ENCODE peak calls at places on chromosomes 11 and 22, in nine cellular contexts. One of them, this sample, is unnamed.

GRCh38 chr11:59865031-59865430 is 1.3 kb downstream of the TCN1 start:
- DNase-seq in HFF-Myc: no peak
- DNase-seq in fibroblast of pulmonary artery: peak; percentile 69
- DNase-seq in CD8-positive, alpha-beta T cell: no peak
- DNase-seq in OCI-LY7: no peak
- DNase-seq in heart left ventricle: no peak
- DNase-seq in A549: no peak
- DNase-seq in RWPE1: no peak
- DNase-seq in body of pancreas: no peak
- DNase-seq in this sample: no peak

GRCh38 chr22:34414467-34415440 is 494.5 kb upstream of the LARGE1 start:
- DNase-seq in HFF-Myc: peak; percentile 3
- DNase-seq in fibroblast of pulmonary artery: peak; percentile 1
- DNase-seq in CD8-positive, alpha-beta T cell: no peak
- DNase-seq in OCI-LY7: peak; percentile 69
- DNase-seq in heart left ventricle: no peak
- DNase-seq in A549: peak; percentile 66
- DNase-seq in RWPE1: peak; percentile 1
- DNase-seq in body of pancreas: peak; percentile 48
- DNase-seq in this sample: no peak

GRCh38 chr11:94780432-94780831 is 12.3 kb downstream of the AMOTL1 start:
- DNase-seq in HFF-Myc: no peak
- DNase-seq in fibroblast of pulmonary artery: no peak
- DNase-seq in CD8-positive, alpha-beta T cell: no peak
- DNase-seq in OCI-LY7: no peak
- DNase-seq in heart left ventricle: no peak
- DNase-seq in A549: no peak
- DNase-seq in RWPE1: no peak
- DNase-seq in body of pancreas: no peak
- DNase-seq in this sample: no peak

GRCh38 chr11:74702383-74703007 is 28.7 kb downstream of the CHRDL2 start:
- DNase-seq in HFF-Myc: peak; percentile 48
- DNase-seq in fibroblast of pulmonary artery: peak; percentile 79
- DNase-seq in CD8-positive, alpha-beta T cell: peak; percentile 38
- DNase-seq in OCI-LY7: peak; percentile 63
- DNase-seq in heart left ventricle: peak; percentile 60
- DNase-seq in A549: peak; percentile 75
- DNase-seq in RWPE1: peak; percentile 72
- DNase-seq in body of pancreas: peak; percentile 71
- DNase-seq in this sample: no peak

GRCh38 chr11:121067912-121068652 is 33.0 kb upstream of the TECTA start:
- DNase-seq in HFF-Myc: no peak
- DNase-seq in fibroblast of pulmonary artery: no peak
- DNase-seq in CD8-positive, alpha-beta T cell: no peak
- DNase-seq in OCI-LY7: no peak
- DNase-seq in heart left ventricle: no peak
- DNase-seq in A549: no peak
- DNase-seq in RWPE1: no peak
- DNase-seq in body of pancreas: no peak
- DNase-seq in this sample: no peak

GRCh38 chr22:26342719-26343449 is 86.2 kb upstream of the ASPHD2 start:
- DNase-seq in HFF-Myc: no peak
- DNase-seq in fibroblast of pulmonary artery: no peak
- DNase-seq in CD8-positive, alpha-beta T cell: no peak
- DNase-seq in OCI-LY7: no peak
- DNase-seq in heart left ventricle: no peak
- DNase-seq in A549: no peak
- DNase-seq in RWPE1: no peak
- DNase-seq in body of pancreas: no peak
- DNase-seq in this sample: no peak

GRCh38 chr11:12857572-12857971 is 151.5 kb upstream of the RASSF10 start:
- DNase-seq in HFF-Myc: no peak
- DNase-seq in fibroblast of pulmonary artery: no peak
- DNase-seq in CD8-positive, alpha-beta T cell: no peak
- DNase-seq in OCI-LY7: no peak
- DNase-seq in heart left ventricle: no peak
- DNase-seq in A549: no peak
- DNase-seq in RWPE1: no peak
- DNase-seq in body of pancreas: no peak
- DNase-seq in this sample: no peak

GRCh38 chr11:45048870-45049825 is 97.3 kb upstream of the PRDM11 start:
- DNase-seq in HFF-Myc: no peak
- DNase-seq in fibroblast of pulmonary artery: peak; percentile 74
- DNase-seq in CD8-positive, alpha-beta T cell: no peak
- DNase-seq in OCI-LY7: no peak
- DNase-seq in heart left ventricle: peak; percentile 61
- DNase-seq in A549: no peak
- DNase-seq in RWPE1: no peak
- DNase-seq in body of pancreas: peak; percentile 13
- DNase-seq in this sample: no peak

GRCh38 chr22:42796081-42796480 is 61.0 kb downstream of the ARFGAP3 start:
- DNase-seq in HFF-Myc: no peak
- DNase-seq in fibroblast of pulmonary artery: no peak
- DNase-seq in CD8-positive, alpha-beta T cell: no peak
- DNase-seq in OCI-LY7: no peak
- DNase-seq in heart left ventricle: no peak
- DNase-seq in A549: no peak
- DNase-seq in RWPE1: no peak
- DNase-seq in body of pancreas: no peak
- DNase-seq in this sample: no peak

GRCh38 chr11:61844909-61845565 is 16.9 kb downstream of the FADS2 start:
- DNase-seq in HFF-Myc: no peak
- DNase-seq in fibroblast of pulmonary artery: no peak
- DNase-seq in CD8-positive, alpha-beta T cell: no peak
- DNase-seq in OCI-LY7: no peak
- DNase-seq in heart left ventricle: no peak
- DNase-seq in A549: no peak
- DNase-seq in RWPE1: no peak
- DNase-seq in body of pancreas: no peak
- DNase-seq in this sample: no peak

GRCh38 chr11:102451693-102452460 is 688 bp downstream of the TMEM123 start:
- DNase-seq in HFF-Myc: no peak
- DNase-seq in fibroblast of pulmonary artery: peak; percentile 35
- DNase-seq in CD8-positive, alpha-beta T cell: peak; percentile 72
- DNase-seq in OCI-LY7: peak; percentile 94
- DNase-seq in heart left ventricle: peak; percentile 64
- DNase-seq in A549: peak; percentile 57
- DNase-seq in RWPE1: peak; percentile 36
- DNase-seq in body of pancreas: peak; percentile 75
- DNase-seq in this sample: peak; percentile 37
- TF ChIP-seq CTCF in HFF-Myc: no peak
- TF ChIP-seq CTCF in fibroblast of pulmonary artery: no peak
- TF ChIP-seq CTCF in CD8-positive, alpha-beta T cell: peak; percentile 12
- TF ChIP-seq CTCF in OCI-LY7: peak; percentile 71
- TF ChIP-seq CTCF in heart left ventricle: peak; percentile 33
- TF ChIP-seq CTCF in A549: no peak
- TF ChIP-seq CTCF in RWPE1: peak; percentile 33
- TF ChIP-seq CTCF in body of pancreas: no peak
- TF ChIP-seq CTCF in this sample: no peak

GRCh38 chr11:21814169-21814568 is 378.7 kb upstream of the ANO5 start:
- DNase-seq in HFF-Myc: no peak
- DNase-seq in fibroblast of pulmonary artery: peak; percentile 69
- DNase-seq in CD8-positive, alpha-beta T cell: no peak
- DNase-seq in OCI-LY7: no peak
- DNase-seq in heart left ventricle: no peak
- DNase-seq in A549: peak; percentile 46
- DNase-seq in RWPE1: no peak
- DNase-seq in body of pancreas: peak; percentile 15
- DNase-seq in this sample: no peak

GRCh38 chr11:21806982-21807749 is 385.7 kb upstream of the ANO5 start:
- DNase-seq in HFF-Myc: no peak
- DNase-seq in fibroblast of pulmonary artery: no peak
- DNase-seq in CD8-positive, alpha-beta T cell: no peak
- DNase-seq in OCI-LY7: no peak
- DNase-seq in heart left ventricle: no peak
- DNase-seq in A549: no peak
- DNase-seq in RWPE1: no peak
- DNase-seq in body of pancreas: no peak
- DNase-seq in this sample: no peak

GRCh38 chr11:21806508-21806907 is 386.4 kb upstream of the ANO5 start:
- DNase-seq in HFF-Myc: no peak
- DNase-seq in fibroblast of pulmonary artery: no peak
- DNase-seq in CD8-positive, alpha-beta T cell: no peak
- DNase-seq in OCI-LY7: no peak
- DNase-seq in heart left ventricle: no peak
- DNase-seq in A549: no peak
- DNase-seq in RWPE1: no peak
- DNase-seq in body of pancreas: no peak
- DNase-seq in this sample: no peak

GRCh38 chr11:21810650-21811049 is 382.2 kb upstream of the ANO5 start:
- DNase-seq in HFF-Myc: no peak
- DNase-seq in fibroblast of pulmonary artery: peak; percentile 13
- DNase-seq in CD8-positive, alpha-beta T cell: no peak
- DNase-seq in OCI-LY7: no peak
- DNase-seq in heart left ventricle: no peak
- DNase-seq in A549: peak; percentile 6
- DNase-seq in RWPE1: no peak
- DNase-seq in body of pancreas: no peak
- DNase-seq in this sample: no peak

DNA sequence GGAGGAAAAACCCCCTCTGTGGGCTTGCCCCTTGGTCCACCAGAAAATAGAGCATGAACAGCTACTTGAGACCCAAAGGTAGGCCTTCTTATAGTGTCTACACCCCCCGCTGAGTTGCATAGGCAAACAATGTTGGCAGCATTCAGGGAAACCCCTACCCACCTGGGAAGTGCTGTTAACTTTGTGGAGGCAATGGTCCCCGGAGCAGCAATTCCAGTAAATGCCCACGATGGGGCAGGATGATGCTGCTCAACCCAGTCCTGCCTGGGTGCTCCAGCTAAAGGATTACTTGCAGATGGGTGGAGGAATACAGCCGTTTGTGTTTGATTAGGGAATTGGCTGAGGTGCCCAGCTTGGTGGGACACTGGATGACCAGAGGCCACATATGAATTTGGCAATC is 381.3 kb upstream of the ANO5 start:
- DNase-seq in HFF-Myc: no peak
- DNase-seq in fibroblast of pulmonary artery: peak; percentile 5
- DNase-seq in CD8-positive, alpha-beta T cell: no peak
- DNase-seq in OCI-LY7: no peak
- DNase-seq in heart left ventricle: no peak
- DNase-seq in A549: peak; percentile 27
- DNase-seq in RWPE1: no peak
- DNase-seq in body of pancreas: no peak
- DNase-seq in this sample: no peak
- TF ChIP-seq CTCF in HFF-Myc: no peak
- TF ChIP-seq CTCF in fibroblast of pulmonary artery: no peak
- TF ChIP-seq CTCF in CD8-positive, alpha-beta T cell: no peak
- TF ChIP-seq CTCF in OCI-LY7: no peak
- TF ChIP-seq CTCF in heart left ventricle: no peak
- TF ChIP-seq CTCF in A549: no peak
- TF ChIP-seq CTCF in RWPE1: no peak
- TF ChIP-seq CTCF in body of pancreas: no peak
- TF ChIP-seq CTCF in this sample: no peak

GRCh38 chr22:31048570-31048969 is 32.5 kb upstream of the SMTN start:
- DNase-seq in HFF-Myc: no peak
- DNase-seq in fibroblast of pulmonary artery: no peak
- DNase-seq in CD8-positive, alpha-beta T cell: no peak
- DNase-seq in OCI-LY7: peak; percentile 27
- DNase-seq in heart left ventricle: no peak
- DNase-seq in A549: no peak
- DNase-seq in RWPE1: no peak
- DNase-seq in body of pancreas: no peak
- DNase-seq in this sample: no peak
- TF ChIP-seq CTCF in HFF-Myc: no peak
- TF ChIP-seq CTCF in fibroblast of pulmonary artery: no peak
- TF ChIP-seq CTCF in CD8-positive, alpha-beta T cell: no peak
- TF ChIP-seq CTCF in OCI-LY7: no peak
- TF ChIP-seq CTCF in heart left ventricle: no peak
- TF ChIP-seq CTCF in A549: no peak
- TF ChIP-seq CTCF in RWPE1: no peak
- TF ChIP-seq CTCF in body of pancreas: no peak
- TF ChIP-seq CTCF in this sample: no peak

DNA sequence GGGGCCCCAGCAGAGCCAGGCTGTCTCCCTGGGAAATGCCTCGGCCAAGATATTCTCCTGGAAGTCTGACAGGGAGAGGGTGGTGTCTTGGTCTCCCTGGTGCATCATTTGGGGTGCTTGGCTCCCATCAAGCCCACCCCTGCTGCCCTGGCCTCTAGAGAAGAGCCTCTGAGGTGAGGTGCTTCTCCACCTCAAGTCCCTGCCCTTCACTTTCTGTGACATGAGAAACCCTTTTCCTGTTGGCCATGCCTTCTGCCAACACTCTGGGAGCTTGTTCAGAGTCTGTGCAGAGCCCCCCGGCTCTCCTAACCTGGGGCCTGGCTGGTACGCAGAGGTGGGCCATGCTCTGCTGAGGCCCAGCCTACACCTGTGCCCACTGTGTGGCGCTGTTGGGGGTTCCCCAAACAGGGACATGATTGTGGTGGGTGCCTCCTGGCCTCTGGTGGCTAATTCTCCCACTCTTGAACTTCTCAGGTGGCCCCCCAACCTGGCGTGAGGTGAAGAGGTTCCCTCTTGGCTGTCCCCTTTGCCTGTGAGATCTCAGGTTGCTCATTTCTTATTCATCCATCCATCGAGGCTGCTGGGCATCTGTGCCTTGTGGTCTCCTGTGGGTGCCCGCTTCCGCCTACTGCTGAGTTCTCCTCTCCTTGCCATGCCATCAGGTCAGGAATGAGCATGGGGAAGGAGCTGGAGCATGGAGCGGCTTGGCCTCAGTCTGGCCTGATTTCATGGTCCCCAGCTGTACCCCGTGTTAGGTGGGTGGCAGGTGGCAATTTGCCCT is 19.2 kb upstream of the DGCR8 start:
- DNase-seq in HFF-Myc: no peak
- DNase-seq in fibroblast of pulmonary artery: no peak
- DNase-seq in CD8-positive, alpha-beta T cell: no peak
- DNase-seq in OCI-LY7: no peak
- DNase-seq in heart left ventricle: no peak
- DNase-seq in A549: no peak
- DNase-seq in RWPE1: no peak
- DNase-seq in body of pancreas: no peak
- DNase-seq in this sample: no peak
- TF ChIP-seq CTCF in HFF-Myc: no peak
- TF ChIP-seq CTCF in fibroblast of pulmonary artery: no peak
- TF ChIP-seq CTCF in CD8-positive, alpha-beta T cell: no peak
- TF ChIP-seq CTCF in OCI-LY7: peak; percentile 67
- TF ChIP-seq CTCF in heart left ventricle: no peak
- TF ChIP-seq CTCF in A549: no peak
- TF ChIP-seq CTCF in RWPE1: no peak
- TF ChIP-seq CTCF in body of pancreas: no peak
- TF ChIP-seq CTCF in this sample: no peak